ENCODE peak calls at places on chromosomes 16 and 17, in four cellular contexts. Y is gastrocnemius medialis, Z is SJCRH30, Q is colonic mucosa. C is an unnamed sample. For H3K27me3, H3K4me1 and H3K36me3, the result is how much of the 10 kb centered on the place peaks cover.

GRCh38 chr17:47717845-47718621 is 15.0 kb upstream of the TBX21 start:
- DNase-seq in Y (no peak), Q (no peak), Z (no peak), C (no peak)

GRCh38 chr17:5797447-5797846 is 213.1 kb upstream of the NLRP1 start:
- DNase-seq in Q (no peak), Z (no peak), Y (no peak), C (no peak)

GRCh38 chr16:85557083-85557975 is 55.8 kb upstream of the GSE1 start:
- DNase-seq in Q (peak), Z (no peak), Y (no peak), C (no peak)

GRCh38 chr17:66272699-66273390 is 29.6 kb upstream of the PRKCA start:
- DNase-seq in Y (no peak), Q (no peak), Z (no peak), C (no peak)

GRCh38 chr16:628321-629061 is 2.3 kb upstream of the WFIKKN1 start:
- DNase-seq in Q (no peak), Y (no peak), Z (no peak), C (no peak)

GRCh38 chr17:29376667-29377268 is 13.4 kb upstream of the TAOK1 start:
- DNase-seq in Y (no peak), Z (peak), Q (no peak), C (no peak)

GRCh38 chr16:82185012-82185411 is 15.0 kb upstream of the MPHOSPH6 start:
- DNase-seq in Y (no peak), Z (peak), Q (no peak), C (no peak)

GRCh38 chr17:30513346-30513745 is 36.1 kb downstream of the GOSR1 start:
- DNase-seq in Y (no peak), Q (no peak), Z (no peak), C (no peak)

GRCh38 chr17:4344926-4345325 is 21.5 kb downstream of the UBE2G1 start:
- DNase-seq in Y (no peak), Q (no peak), Z (peak), C (no peak)

GRCh38 chr16:72043058-72043457 is 11.2 kb upstream of the HP start:
- DNase-seq in Q (no peak), Z (no peak), Y (no peak), C (no peak)

GRCh38 chr16:24853830-24854229 is 8.1 kb downstream of the SLC5A11 start:
- DNase-seq in Y (no peak), Z (peak), Q (no peak), C (no peak)

GRCh38 chr16:50878966-50879615 is 137.2 kb downstream of the CYLD start:
- DNase-seq in Q (no peak), Y (no peak), Z (no peak), C (no peak)

GRCh38 chr16:4401094-4401501 is 15.3 kb downstream of the CORO7 start:
- DNase-seq in Q (no peak), Y (no peak), Z (no peak), C (no peak)

GRCh38 chr16:11575223-11575589 is 11.5 kb downstream of the LITAF start:
- DNase-seq in Y (no peak), Z (no peak), Q (no peak), C (no peak)

GRCh38 chr17:45288825-45289224 is 26.9 kb upstream of the SPATA32 start:
- DNase-seq in Q (no peak), Y (no peak), Z (no peak), C (no peak)

GRCh38 chr17:17718251-17718650 is 37.0 kb downstream of the RAI1 start:
- DNase-seq in Y (no peak), Z (no peak), Q (no peak), C (no peak)
- H3K27me3 ChIP-seq in Y (under half), Z (under half), Q (under half), C (under half)

DNA sequence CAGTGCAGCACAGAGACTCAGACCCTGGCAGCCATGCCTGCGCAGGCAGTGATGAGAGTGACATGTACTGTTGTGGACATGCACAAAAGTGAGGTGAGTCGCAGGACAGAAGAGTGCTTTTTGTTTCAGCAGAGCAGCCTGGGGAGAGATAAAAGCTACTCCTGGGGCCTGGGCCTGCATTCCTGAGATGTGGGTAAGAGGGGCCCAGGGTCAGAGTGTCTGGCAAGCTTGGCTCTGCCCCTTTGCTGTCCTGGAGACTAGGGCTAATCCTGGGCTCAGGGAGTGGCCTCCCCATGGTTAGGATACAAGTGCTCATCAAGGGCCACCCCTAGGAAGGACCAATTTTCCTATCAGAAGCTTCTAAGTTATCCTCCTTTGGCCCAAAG is 4.8 kb upstream of the ERBB2 start:
- DNase-seq in Z (no peak), Y (no peak), Q (no peak), C (no peak)
- H3K4me1 ChIP-seq in Z (under half), Y (under half), Q (under half), C (under half)

GRCh38 chr16:31706925-31707324 is 166.7 kb upstream of the ZNF267 start:
- DNase-seq in Q (no peak), Y (no peak), Z (no peak), C (no peak)
- H3K36me3 ChIP-seq in Q (under half), Y (under half), Z (under half), C (under half)

GRCh38 chr17:32877164-32877764 is 340 bp upstream of the MYO1D start:
- DNase-seq in Z (peak), Y (peak), Q (peak), C (peak)

GRCh38 chr17:32876414-32877163 is at the start of gene MYO1D:
- DNase-seq in Q (peak), Y (no peak), Z (peak), C (peak)

GRCh38 chr17:32875904-32876413 is 965 bp downstream of the MYO1D start:
- DNase-seq in Y (no peak), Z (peak), Q (no peak), C (no peak)

GRCh38 chr17:32873114-32873513 is 3.8 kb downstream of the MYO1D start:
- DNase-seq in Z (no peak), Y (no peak), Q (no peak), C (no peak)

GRCh38 chr17:32875230-32875903 is 1.6 kb downstream of the MYO1D start:
- DNase-seq in Z (no peak), Y (no peak), Q (no peak), C (no peak)
- H3K27me3 ChIP-seq in Z (under half), Y (under half), Q (under half), C (under half)

GRCh38 chr16:75288181-75288580 is 36.8 kb upstream of the BCAR1 start:
- DNase-seq in Y (no peak), Z (no peak), Q (no peak), C (no peak)
- H3K4me1 ChIP-seq in Y (under half), Z (under half), Q (under half), C (under half)

DNA sequence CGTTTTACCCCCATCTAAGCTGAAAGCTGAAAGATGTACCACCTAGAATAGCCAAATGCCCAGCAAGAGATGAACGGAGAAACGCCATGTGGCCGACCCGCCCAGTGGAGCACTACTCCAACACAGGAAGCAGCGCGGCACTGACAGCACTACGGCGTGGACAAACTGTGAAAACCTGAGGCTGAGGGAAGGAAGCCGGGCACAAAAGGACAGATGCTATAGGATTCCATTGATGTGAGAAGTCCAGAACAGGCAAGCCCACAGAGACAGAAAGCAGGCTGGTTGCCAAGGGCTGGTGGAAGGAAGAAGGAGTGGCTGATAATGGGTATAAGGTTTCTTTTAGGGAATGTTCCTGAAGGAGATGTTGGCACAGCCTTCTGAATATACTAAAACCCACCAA is 29.4 kb upstream of the SLC38A8 start:
- DNase-seq in Y (no peak), Z (no peak), Q (no peak), C (no peak)
- H3K36me3 ChIP-seq in Y (half or more), Z (under half), Q (under half), C (half or more)

GRCh38 chr17:73957564-73957963 is 245.9 kb upstream of the RPL38 start:
- DNase-seq in Z (peak), Q (peak), Y (no peak), C (no peak)
- H3K27me3 ChIP-seq in Z (under half), Q (under half), Y (under half), C (under half)

C was measured in HAP-1.